ENCODE peak calls at places on chromosomes 13 and 19, in four cellular contexts. R is endothelial cell of umbilical vein; N is activated naive CD4-positive, alpha-beta T cell treated with anti-CD3 and anti-CD28 coated beads for 36 hours; I is progenitor cell of endocrine pancreas. B is an unnamed sample.

GRCh38 chr13:94710881-94711560 is 1.3 kb downstream of the SOX21 start:
- DNase-seq in R (no peak), I (peak; percentile 36), N (peak; percentile 22), B (peak; percentile 64)

GRCh38 chr13:32902898-32903297 is 113.3 kb upstream of the KL start:
- DNase-seq in N (no peak), I (no peak), R (no peak), B (peak; percentile 68)

GRCh38 chr19:17294051-17294891 is 9.0 kb downstream of the ABHD8 start:
- DNase-seq in N (peak; percentile 57), R (no peak), I (no peak), B (peak; percentile 88)

GRCh38 chr19:10749435-10750384 is 31.8 kb downstream of the DNM2 start:
- DNase-seq in R (no peak), I (no peak), N (no peak), B (no peak)

GRCh38 chr19:21934131-21934530 is 76.6 kb downstream of the ZNF208 start:
- DNase-seq in N (no peak), R (no peak), I (no peak), B (no peak)

GRCh38 chr19:1571358-1571757 is 3.2 kb upstream of the MEX3D start:
- DNase-seq in N (no peak), I (no peak), R (no peak), B (no peak)

GRCh38 chr19:50994129-50994528 is 7.3 kb downstream of the KLK8 start:
- DNase-seq in R (no peak), I (no peak), N (no peak), B (no peak)

GRCh38 chr19:32407004-32407992 is 1.7 kb downstream of the DPY19L3 start:
- DNase-seq in N (no peak), I (no peak), R (no peak), B (no peak)

GRCh38 chr13:32537580-32538233 is 888 bp downstream of the N4BP2L2 start:
- DNase-seq in N (peak; percentile 60), I (peak; percentile 12), R (peak; percentile 6), B (peak; percentile 29)

GRCh38 chr13:39347926-39348901 is 254.8 kb downstream of the LHFPL6 start:
- DNase-seq in N (no peak), I (no peak), R (no peak), B (peak; percentile 50)

GRCh38 chr13:53060840-53061485 is 32.4 kb downstream of the OLFM4 start:
- DNase-seq in N (no peak), R (no peak), I (no peak), B (no peak)

GRCh38 chr19:16367269-16367683 is 42.6 kb downstream of the KLF2 start:
- DNase-seq in R (no peak), I (no peak), N (peak; percentile 71), B (no peak)